ENCODE peak calls at places on chromosomes 12 and 14, in six cellular contexts. K is ELF-1; M is CD4-positive, alpha-beta T cell; U is NCI-H524; T is stimulated activated CD4-positive, alpha-beta T cell treated with anti-CD3 and anti-CD28 coated beads, Interleukin-2, amount 100 ng/mL, for 48 hours; Z is fibroblast of the conjunctiva. L is an unnamed sample.

GRCh38 chr12:121124402-121125109 is 8.1 kb upstream of the P2RX7 start:
- DNase-seq in K (peak; percentile 38), M (no peak), U (no peak), T (no peak), Z (peak; percentile 62), L (no peak)

GRCh38 chr12:16389594-16389993 is 42.1 kb downstream of the MGST1 start:
- DNase-seq in K (no peak), M (no peak), U (no peak), T (no peak), Z (peak; percentile 46), L (no peak)

GRCh38 chr12:112176321-112177010 is 51.1 kb downstream of the TRAFD1 start:
- DNase-seq in K (no peak), M (no peak), U (no peak), T (no peak), Z (no peak), L (no peak)

GRCh38 chr12:24113701-24114100 is 164.2 kb upstream of the SOX5 start:
- DNase-seq in K (no peak), M (no peak), U (no peak), T (no peak), Z (no peak), L (no peak)

GRCh38 chr14:39434401-39434800 is 2.2 kb upstream of the FBXO33 start:
- DNase-seq in K (no peak), M (no peak), U (peak; percentile 47), T (no peak), Z (no peak), L (no peak)

GRCh38 chr12:121018860-121019259 is 2.6 kb upstream of the C12orf43 start:
- DNase-seq in K (no peak), M (no peak), U (no peak), T (no peak), Z (no peak), L (no peak)

GRCh38 chr14:49971156-49972141 is 78.6 kb downstream of the ARF6 start:
- DNase-seq in K (no peak), M (peak; percentile 16), U (no peak), T (peak; percentile 24), Z (no peak), L (peak; percentile 52)

GRCh38 chr12:65900912-65901672 is 76.8 kb downstream of the HMGA2 start:
- DNase-seq in K (no peak), M (no peak), U (no peak), T (no peak), Z (no peak), L (no peak)

GRCh38 chr14:99481745-99482099 is 513 bp downstream of the CCNK start:
- DNase-seq in K (peak; percentile 30), M (peak; percentile 1), U (peak; percentile 60), T (no peak), Z (no peak), L (no peak)

GRCh38 chr12:13727707-13728147 is 253.7 kb downstream of the GRIN2B start:
- DNase-seq in K (no peak), M (no peak), U (no peak), T (no peak), Z (no peak), L (no peak)

GRCh38 chr12:67456281-67456918 is 187.2 kb downstream of the CAND1 start:
- DNase-seq in K (no peak), M (no peak), U (peak; percentile 80), T (no peak), Z (peak; percentile 91), L (no peak)

GRCh38 chr12:727321-727720 is 25.1 kb upstream of the WNK1 start:
- DNase-seq in K (no peak), M (no peak), U (no peak), T (no peak), Z (no peak), L (no peak)

GRCh38 chr14:68020493-68020892 is 200.9 kb downstream of the RAD51B start:
- DNase-seq in K (no peak), M (no peak), U (no peak), T (no peak), Z (no peak), L (no peak)

L was measured in CD8-positive, alpha-beta T cell.